ENCODE peak calls at places on chromosomes 11 and 22, in eight cellular contexts. T, S, U, I, D, X, V and N are unnamed samples.
A peak's percentile ranks its signal among the peaks of the same experiment; 100 is the strongest.

GRCh38 chr11:42161886-42162285 is 702.4 kb upstream of the LRRC4C start:
- DNase-seq in T (no peak), S (no peak), U (peak; percentile 24), I (peak; percentile 76), D (no peak), X (no peak), V (no peak), N (no peak)

GRCh38 chr22:32322986-32323385 is 34.7 kb upstream of the RFPL3 start:
- DNase-seq in T (no peak), S (no peak), U (no peak), I (no peak), D (peak; percentile 22), X (no peak), V (no peak), N (no peak)

GRCh38 chr11:117126223-117126965 is 17.7 kb upstream of the PAFAH1B2 start:
- DNase-seq in T (no peak), S (no peak), U (no peak), I (no peak), D (no peak), X (no peak), V (no peak), N (no peak)

GRCh38 chr11:2884424-2884815 is 1.2 kb downstream of the CDKN1C start:
- DNase-seq in T (no peak), S (peak; percentile 53), U (peak; percentile 30), I (no peak), D (peak; percentile 74), X (peak; percentile 50), V (no peak), N (no peak)

GRCh38 chr11:133163463-133164419 is 368.6 kb downstream of the OPCML start:
- DNase-seq in T (no peak), S (peak; percentile 45), U (peak; percentile 52), I (peak; percentile 12), D (no peak), X (peak; percentile 21), V (peak; percentile 12), N (no peak)

GRCh38 chr22:48856308-48856615 is 971.4 kb downstream of the BRD1 start:
- DNase-seq in T (no peak), S (no peak), U (no peak), I (no peak), D (no peak), X (no peak), V (no peak), N (no peak)

GRCh38 chr11:95456704-95457491 is 225.9 kb upstream of the SESN3 start:
- DNase-seq in T (no peak), S (no peak), U (peak; percentile 45), I (peak; percentile 62), D (no peak), X (no peak), V (no peak), N (no peak)

GRCh38 chr11:69535928-69536327 is 54.5 kb downstream of the LINC01488 start:
- DNase-seq in T (no peak), S (no peak), U (no peak), I (no peak), D (peak; percentile 58), X (no peak), V (no peak), N (peak; percentile 16)

GRCh38 chr11:33692013-33692504 is 8.6 kb downstream of the C11orf91 start:
- DNase-seq in T (no peak), S (no peak), U (peak; percentile 99), I (peak; percentile 97), D (no peak), X (no peak), V (peak; percentile 95), N (no peak)

GRCh38 chr11:124798991-124799383 is 1.2 kb downstream of the MSANTD2 start:
- DNase-seq in T (no peak), S (peak; percentile 24), U (peak; percentile 39), I (peak; percentile 76), D (no peak), X (peak; percentile 9), V (peak; percentile 12), N (no peak)

GRCh38 chr11:14306481-14306880 is 52.5 kb downstream of the RRAS2 start:
- DNase-seq in T (no peak), S (no peak), U (no peak), I (no peak), D (no peak), X (no peak), V (no peak), N (no peak)
- TF ChIP-seq CTCF in T (no peak), S (no peak), U (peak; percentile 49), I (no peak), D (no peak), X (no peak), V (peak; percentile 15), N (no peak)

DNA sequence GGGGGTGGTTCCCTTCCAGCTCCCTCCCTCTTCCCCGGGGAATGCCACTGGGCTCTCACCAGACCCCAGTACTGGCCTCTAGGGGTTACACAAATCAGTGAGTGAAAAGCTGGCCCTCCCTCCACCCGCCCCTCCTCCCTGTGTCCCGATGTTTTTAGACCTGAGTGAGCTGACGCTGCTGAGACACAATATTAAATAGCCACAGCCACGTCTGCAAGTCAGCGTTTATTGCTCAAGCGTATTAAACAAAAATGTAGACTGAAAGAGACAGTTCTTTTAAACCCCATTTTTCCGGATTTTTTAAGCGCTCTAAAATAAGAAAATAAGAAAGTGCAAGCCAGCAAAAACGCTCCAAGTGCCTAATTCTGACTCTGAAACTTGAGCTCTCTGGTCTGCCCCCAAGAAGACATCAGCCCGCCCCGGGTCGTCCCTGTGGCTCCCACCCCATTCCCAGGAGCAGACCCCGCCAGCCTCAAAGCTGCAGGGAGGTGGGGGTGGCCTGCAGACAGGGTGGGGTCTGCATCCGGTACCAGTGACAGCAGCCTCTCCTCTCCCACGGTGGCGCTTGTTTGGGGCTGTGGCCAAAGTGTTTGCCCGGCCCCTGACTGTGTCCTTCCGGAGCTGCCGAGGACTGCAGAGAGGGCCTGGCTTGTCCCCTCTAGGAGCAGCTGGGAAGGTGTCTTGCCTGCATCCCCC is 1.2 kb upstream of the TTLL8 start:
- DNase-seq in T (no peak), S (peak; percentile 52), U (peak; percentile 37), I (no peak), D (no peak), X (peak; percentile 74), V (no peak), N (no peak)
- TF ChIP-seq CTCF in T (no peak), S (no peak), U (peak; percentile 39), I (no peak), D (no peak), X (peak; percentile 2), V (no peak), N (no peak)

GRCh38 chr22:22380098-22381030 is 128.2 kb downstream of the ZNF280B start:
- DNase-seq in T (no peak), S (peak; percentile 56), U (no peak), I (no peak), D (no peak), X (peak; percentile 61), V (no peak), N (no peak)
- TF ChIP-seq CTCF in T (no peak), S (no peak), U (no peak), I (no peak), D (no peak), X (peak; percentile 26), V (no peak), N (no peak)

GRCh38 chr11:86958259-86958658 is 3.1 kb upstream of the FZD4 start:
- DNase-seq in T (no peak), S (no peak), U (no peak), I (no peak), D (no peak), X (no peak), V (no peak), N (no peak)

GRCh38 chr11:86954288-86955110 is 696 bp downstream of the FZD4 start:
- DNase-seq in T (no peak), S (peak; percentile 35), U (no peak), I (no peak), D (peak; percentile 68), X (peak; percentile 43), V (no peak), N (no peak)

GRCh38 chr11:86955111-86955673 is at the start of gene FZD4:
- DNase-seq in T (peak; percentile 10), S (peak; percentile 94), U (peak; percentile 91), I (peak; percentile 74), D (peak; percentile 95), X (peak; percentile 94), V (no peak), N (no peak)

GRCh38 chr11:86952933-86953637 is 2.1 kb downstream of the FZD4 start:
- DNase-seq in T (no peak), S (no peak), U (peak; percentile 76), I (peak; percentile 27), D (no peak), X (no peak), V (no peak), N (no peak)

GRCh38 chr11:86955674-86956522 is 703 bp upstream of the FZD4 start:
- DNase-seq in T (no peak), S (peak; percentile 90), U (peak; percentile 91), I (peak; percentile 61), D (peak; percentile 92), X (peak; percentile 89), V (no peak), N (no peak)
- TF ChIP-seq CTCF in T (no peak), S (no peak), U (peak; percentile 29), I (no peak), D (no peak), X (no peak), V (peak; percentile 15), N (no peak)

GRCh38 chr22:44070029-44070428 is 45.9 kb downstream of the PARVB start:
- DNase-seq in T (no peak), S (no peak), U (no peak), I (no peak), D (no peak), X (no peak), V (no peak), N (no peak)

GRCh38 chr22:44067901-44068300 is 43.8 kb downstream of the PARVB start:
- DNase-seq in T (no peak), S (peak; percentile 11), U (no peak), I (no peak), D (no peak), X (no peak), V (no peak), N (no peak)

GRCh38 chr22:44067033-44067432 is 42.9 kb downstream of the PARVB start:
- DNase-seq in T (no peak), S (no peak), U (peak; percentile 15), I (no peak), D (no peak), X (no peak), V (no peak), N (no peak)

GRCh38 chr22:44071760-44072159 is 47.7 kb downstream of the PARVB start:
- DNase-seq in T (no peak), S (no peak), U (no peak), I (no peak), D (no peak), X (no peak), V (no peak), N (no peak)

GRCh38 chr22:44068422-44069191 is 44.5 kb downstream of the PARVB start:
- DNase-seq in T (no peak), S (peak; percentile 7), U (no peak), I (no peak), D (peak; percentile 78), X (no peak), V (no peak), N (peak; percentile 95)
- TF ChIP-seq CTCF in T (no peak), S (no peak), U (no peak), I (no peak), D (no peak), X (no peak), V (no peak), N (no peak)

GRCh38 chr22:38843201-38843715 is 570 bp downstream of the NPTXR start:
- DNase-seq in T (peak; percentile 59), S (peak; percentile 61), U (peak; percentile 79), I (peak; percentile 72), D (peak; percentile 75), X (peak; percentile 76), V (no peak), N (no peak)
- TF ChIP-seq CTCF in T (no peak), S (no peak), U (peak; percentile 41), I (no peak), D (peak; percentile 35), X (no peak), V (no peak), N (peak; percentile 20)